ENCODE peak calls at places on chromosome 6, in six cellular contexts. F is AG09309, Y is BJ, O is left lung, U is tibial artery, Z is transverse colon. D is an unnamed sample.

GRCh38 chr6:156854466-156855161 is 77.4 kb downstream of the ARID1B start:
- DNase-seq in F (no peak), Y (no peak), O (no peak), U (no peak), Z (no peak), D (no peak)

GRCh38 chr6:151325075-151326050 is 66.0 kb downstream of the ZBTB2 start:
- DNase-seq in F (no peak), Y (no peak), O (peak), U (peak), Z (peak), D (no peak)

GRCh38 chr6:123589317-123589716 is 47.4 kb downstream of the TRDN start:
- DNase-seq in F (no peak), Y (no peak), O (no peak), U (no peak), Z (no peak), D (no peak)

GRCh38 chr6:11207199-11207968 is 25.1 kb downstream of the NEDD9 start:
- DNase-seq in F (peak), Y (peak), O (peak), U (peak), Z (peak), D (no peak)

GRCh38 chr6:28693751-28694443 is 168.2 kb downstream of the GPX5 start:
- DNase-seq in F (no peak), Y (no peak), O (no peak), U (no peak), Z (no peak), D (no peak)

GRCh38 chr6:165829376-165829775 is 166.3 kb upstream of the PDE10A start:
- DNase-seq in F (no peak), Y (no peak), O (no peak), U (no peak), Z (no peak), D (no peak)

GRCh38 chr6:108453601-108454157 is 107.0 kb upstream of the FOXO3 start:
- DNase-seq in F (no peak), Y (no peak), O (no peak), U (no peak), Z (no peak), D (no peak)

GRCh38 chr6:170237999-170238740 is 52.7 kb downstream of the DLL1 start:
- DNase-seq in F (no peak), Y (no peak), O (peak), U (peak), Z (no peak), D (no peak)

GRCh38 chr6:78810146-78810545 is 57.2 kb upstream of the IRAK1BP1 start:
- DNase-seq in F (peak), Y (peak), O (no peak), U (no peak), Z (peak), D (no peak)

GRCh38 chr6:28485482-28485881 is 30.1 kb downstream of the GPX6 start:
- DNase-seq in F (no peak), Y (no peak), O (no peak), U (no peak), Z (no peak), D (no peak)

GRCh38 chr6:37860226-37860839 is 40.8 kb downstream of the ZFAND3 start:
- DNase-seq in F (no peak), Y (no peak), O (no peak), U (peak), Z (no peak), D (no peak)

GRCh38 chr6:41477572-41477971 is 68.6 kb upstream of the FOXP4 start:
- DNase-seq in F (no peak), Y (no peak), O (no peak), U (no peak), Z (no peak), D (no peak)

GRCh38 chr6:163147988-163148387 is 266.5 kb upstream of the QKI start:
- DNase-seq in F (no peak), Y (no peak), O (no peak), U (no peak), Z (no peak), D (no peak)

GRCh38 chr6:114824409-114824808 is 481.6 kb upstream of the HS3ST5 start:
- DNase-seq in F (no peak), Y (no peak), O (no peak), U (no peak), Z (no peak), D (no peak)

GRCh38 chr6:45704056-45704790 is 311.4 kb downstream of the CLIC5 start:
- DNase-seq in F (no peak), Y (no peak), O (no peak), U (no peak), Z (no peak), D (no peak)

GRCh38 chr6:166563805-166564204 is 22.7 kb downstream of the RAMACL start:
- DNase-seq in F (no peak), Y (no peak), O (no peak), U (no peak), Z (no peak), D (no peak)

GRCh38 chr6:43627008-43627825 is 1.8 kb downstream of the GTPBP2 start:
- DNase-seq in F (peak), Y (peak), O (peak), U (peak), Z (peak), D (no peak)

GRCh38 chr6:93751969-93752368 is 332.6 kb upstream of the EPHA7 start:
- DNase-seq in F (no peak), Y (no peak), O (no peak), U (no peak), Z (no peak), D (no peak)

GRCh38 chr6:170292111-170292777 is 1.4 kb upstream of the DLL1 start:
- DNase-seq in F (no peak), Y (no peak), O (no peak), U (no peak), Z (no peak), D (no peak)

GRCh38 chr6:12363651-12364381 is 73.7 kb downstream of the EDN1 start:
- DNase-seq in F (no peak), Y (no peak), O (peak), U (no peak), Z (peak), D (no peak)

GRCh38 chr6:1703091-1703855 is 93.6 kb downstream of the FOXC1 start:
- DNase-seq in F (no peak), Y (no peak), O (no peak), U (no peak), Z (no peak), D (no peak)

GRCh38 chr6:134079406-134079921 is 27.0 kb upstream of the SLC2A12 start:
- DNase-seq in F (no peak), Y (no peak), O (no peak), U (no peak), Z (no peak), D (no peak)

GRCh38 chr6:26045046-26045938 is 41.9 kb upstream of the HFE start:
- DNase-seq in F (peak), Y (peak), O (peak), U (peak), Z (peak), D (no peak)

GRCh38 chr6:105550961-105551625 is 148.2 kb upstream of the PREP start:
- DNase-seq in F (no peak), Y (no peak), O (no peak), U (no peak), Z (no peak), D (no peak)

GRCh38 chr6:142926177-142926493 is 18.8 kb downstream of the HIVEP2 start:
- DNase-seq in F (no peak), Y (no peak), O (no peak), U (no peak), Z (no peak), D (no peak)

GRCh38 chr6:155103816-155104366 is 108.8 kb downstream of the TIAM2 start:
- DNase-seq in F (no peak), Y (no peak), O (no peak), U (no peak), Z (no peak), D (no peak)

GRCh38 chr6:6220718-6221117 is 99.7 kb downstream of the F13A1 start:
- DNase-seq in F (no peak), Y (no peak), O (no peak), U (no peak), Z (no peak), D (no peak)

GRCh38 chr6:16040282-16040974 is 88.5 kb upstream of the MYLIP start:
- DNase-seq in F (no peak), Y (no peak), O (no peak), U (no peak), Z (no peak), D (no peak)

GRCh38 chr6:157891544-157892362 is 68.7 kb downstream of the SNX9 start:
- DNase-seq in F (no peak), Y (no peak), O (no peak), U (no peak), Z (no peak), D (no peak)

GRCh38 chr6:133546098-133546497 is 304.9 kb downstream of the EYA4 start:
- DNase-seq in F (no peak), Y (no peak), O (no peak), U (no peak), Z (no peak), D (no peak)

GRCh38 chr6:35624341-35625070 is 64.2 kb downstream of the FKBP5 start:
- DNase-seq in F (no peak), Y (no peak), O (no peak), U (no peak), Z (no peak), D (no peak)
- TF ChIP-seq CTCF in F (peak), Y (peak), O (no peak), U (no peak), Z (no peak), D (peak)

GRCh38 chr6:36546958-36547645 is at the start of gene STK38:
- DNase-seq in F (peak), Y (peak), O (peak), U (peak), Z (peak), D (peak)
- TF ChIP-seq CTCF in F (peak), Y (peak), O (no peak), U (peak), Z (no peak), D (peak)

DNA sequence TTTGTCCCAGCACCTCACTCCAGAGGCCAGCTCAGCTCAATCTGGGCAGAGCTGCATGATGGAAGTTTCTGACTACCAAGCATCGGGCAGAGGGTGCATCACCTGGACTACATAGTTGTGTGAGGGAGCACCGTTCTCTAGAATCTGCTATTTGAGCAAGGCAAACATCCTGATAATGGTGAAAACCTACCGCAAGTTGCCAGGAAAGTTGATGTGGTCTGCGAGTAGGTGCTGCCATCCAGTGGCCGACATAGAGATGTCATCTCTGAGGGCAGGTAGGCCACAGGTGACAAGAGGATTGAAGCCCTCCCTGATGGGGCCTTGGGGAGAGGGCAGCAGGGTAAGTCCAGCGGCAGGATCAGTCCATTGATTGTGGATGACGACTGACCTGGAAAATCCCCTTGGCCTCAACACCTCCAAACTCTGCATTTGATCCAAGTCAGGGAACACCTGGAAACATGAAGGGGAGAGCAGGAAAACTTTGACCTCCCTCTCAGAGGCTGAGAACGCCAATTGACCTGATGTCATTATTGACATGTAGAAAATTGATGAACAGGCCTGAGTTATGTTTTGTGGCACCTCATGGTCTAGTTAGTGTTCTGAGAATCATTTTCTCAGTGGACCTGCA is 3.9 kb upstream of the LPA start:
- DNase-seq in F (no peak), Y (no peak), O (no peak), U (no peak), Z (no peak), D (no peak)
- TF ChIP-seq CTCF in F (no peak), Y (no peak), O (peak), U (no peak), Z (peak), D (peak)

DNA sequence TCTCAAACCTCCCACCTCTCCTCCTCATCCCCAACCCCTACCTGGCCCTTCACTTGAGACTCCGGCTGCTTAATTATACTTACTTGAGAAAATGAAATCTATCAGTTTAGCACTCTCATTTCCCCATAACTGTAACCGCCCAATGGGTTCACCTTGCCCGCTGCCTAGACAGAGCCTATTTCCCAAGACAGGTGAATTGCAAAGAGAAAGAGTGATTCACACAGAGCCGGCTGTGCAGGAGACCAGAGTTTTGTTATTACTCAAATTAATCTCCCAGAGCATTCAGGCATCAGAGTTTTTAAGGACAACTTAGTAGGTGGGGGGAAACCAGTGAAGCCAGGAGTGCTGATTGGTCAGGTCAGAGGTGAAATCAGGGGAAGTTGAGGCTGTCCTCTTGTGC is 301.4 kb upstream of the CDYL start:
- DNase-seq in F (no peak), Y (no peak), O (no peak), U (no peak), Z (no peak), D (no peak)
- TF ChIP-seq CTCF in F (no peak), Y (no peak), O (no peak), U (no peak), Z (no peak), D (no peak)

GRCh38 chr6:139135578-139136545 is 982 bp downstream of the HECA start:
- DNase-seq in F (no peak), Y (no peak), O (peak), U (peak), Z (peak), D (no peak)
- TF ChIP-seq CTCF in F (no peak), Y (no peak), O (peak), U (no peak), Z (peak), D (peak)

DNA sequence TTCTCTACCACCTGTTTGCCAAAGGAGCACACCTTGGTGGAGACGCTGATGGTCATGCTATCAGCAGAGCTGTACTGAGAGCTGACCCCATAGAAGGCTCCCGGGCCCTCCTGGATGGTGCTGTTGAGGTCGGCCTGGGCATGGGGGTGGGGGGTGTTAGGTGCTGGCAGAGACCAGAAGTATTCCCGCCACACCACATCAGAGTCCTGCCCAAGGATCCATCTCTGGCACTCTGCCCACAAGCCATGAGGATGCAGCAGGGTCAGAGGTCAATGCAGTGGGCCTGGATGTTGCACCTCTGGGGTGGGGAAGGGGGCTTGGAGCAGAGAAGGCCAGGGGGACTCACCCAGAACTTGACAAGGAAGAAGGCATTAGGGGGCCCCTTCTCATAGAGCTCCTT is 7.4 kb downstream of the RPL10A start:
- DNase-seq in F (no peak), Y (no peak), O (no peak), U (no peak), Z (no peak), D (no peak)
- TF ChIP-seq CTCF in F (no peak), Y (no peak), O (no peak), U (no peak), Z (no peak), D (no peak)

DNA sequence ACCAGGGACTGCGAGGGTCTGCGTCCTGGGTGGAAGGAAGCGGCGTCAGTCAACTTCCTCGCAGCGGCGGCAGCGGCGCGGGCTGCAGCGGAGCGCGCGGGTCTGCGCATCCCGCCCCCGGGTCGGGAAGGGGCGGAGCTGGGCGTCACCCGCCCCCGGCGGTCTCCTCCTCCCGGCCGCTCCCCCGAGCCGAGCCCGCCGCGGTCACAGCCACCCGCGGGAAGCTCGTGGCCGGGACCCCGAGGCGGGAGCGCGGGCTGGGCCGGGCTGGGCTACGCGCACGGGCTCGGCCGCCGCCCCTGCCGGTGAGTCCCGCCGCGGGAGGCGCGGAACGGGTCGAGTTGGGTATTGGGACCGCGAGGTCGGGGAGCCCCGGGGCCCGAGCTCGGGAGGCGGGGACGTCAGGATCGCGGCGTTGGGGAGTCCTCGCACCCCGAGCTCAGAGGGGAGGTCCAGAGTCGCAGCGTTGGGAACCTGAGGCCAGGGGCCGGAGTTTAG is at the start of gene PAQR8:
- DNase-seq in F (no peak), Y (no peak), O (peak), U (peak), Z (peak), D (no peak)
- TF ChIP-seq CTCF in F (no peak), Y (no peak), O (no peak), U (no peak), Z (no peak), D (no peak)

GRCh38 chr6:130671119-130672104 is 155.8 kb upstream of the SMLR1 start:
- DNase-seq in F (no peak), Y (no peak), O (no peak), U (no peak), Z (no peak), D (no peak)
- TF ChIP-seq CTCF in F (no peak), Y (no peak), O (no peak), U (no peak), Z (no peak), D (no peak)

DNA sequence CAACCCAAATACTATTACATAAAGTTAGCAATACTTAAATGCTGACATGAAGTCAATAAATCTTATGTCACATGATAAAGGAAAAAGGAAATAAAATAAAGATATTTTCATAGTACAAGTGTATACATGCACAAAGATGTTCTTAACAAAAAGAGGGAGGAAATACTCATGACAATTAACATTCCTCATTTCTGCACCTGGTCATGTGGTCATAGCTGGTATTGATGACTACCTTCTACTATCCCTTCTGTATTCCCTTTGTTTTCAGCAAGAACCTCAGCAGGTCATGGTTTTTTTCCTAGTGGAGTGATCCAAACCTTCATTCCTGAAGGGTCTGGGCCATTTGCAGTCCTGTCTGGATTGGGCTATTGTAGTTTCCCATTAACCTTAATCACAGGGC is 43.5 kb upstream of the FYN start:
- DNase-seq in F (no peak), Y (no peak), O (no peak), U (no peak), Z (no peak), D (no peak)
- TF ChIP-seq CTCF in F (no peak), Y (no peak), O (no peak), U (no peak), Z (no peak), D (no peak)

GRCh38 chr6:30895343-30895742 is 11.0 kb downstream of the DDR1 start:
- DNase-seq in F (no peak), Y (no peak), O (no peak), U (no peak), Z (no peak), D (no peak)
- TF ChIP-seq CTCF in F (no peak), Y (no peak), O (no peak), U (no peak), Z (no peak), D (no peak)

D was measured in chondrocyte.